ENCODE peak calls at places on chromosomes 3 and 15, in seven cellular contexts. One of them, this sample, is unnamed.

GRCh38 chr15:90557651-90558084 is 27.9 kb downstream of the CRTC3 start:
- DNase-seq in H1: no peak
- DNase-seq in mesenchymal stem cell: peak; percentile 25
- DNase-seq in mesendoderm: no peak
- DNase-seq in trophoblast cell: no peak
- DNase-seq in neuronal stem cell: no peak
- DNase-seq in IMR-90: peak; percentile 65
- DNase-seq in this sample: no peak

GRCh38 chr3:23826382-23827061 is 20.8 kb downstream of the UBE2E1 start:
- DNase-seq in H1: no peak
- DNase-seq in trophoblast cell: no peak
- DNase-seq in neuronal stem cell: no peak
- DNase-seq in IMR-90: no peak
- DNase-seq in mesendoderm: peak; percentile 81
- DNase-seq in mesenchymal stem cell: peak; percentile 19
- DNase-seq in this sample: no peak

GRCh38 chr15:31081568-31082250 is 19.8 kb downstream of the TRPM1 start:
- DNase-seq in H1: no peak
- DNase-seq in mesendoderm: no peak
- DNase-seq in mesenchymal stem cell: no peak
- DNase-seq in IMR-90: no peak
- DNase-seq in trophoblast cell: no peak
- DNase-seq in neuronal stem cell: no peak
- DNase-seq in this sample: no peak

GRCh38 chr3:13394363-13394762 is 25.8 kb downstream of the NUP210 start:
- DNase-seq in mesenchymal stem cell: no peak
- DNase-seq in H1: no peak
- DNase-seq in trophoblast cell: no peak
- DNase-seq in mesendoderm: no peak
- DNase-seq in IMR-90: no peak
- DNase-seq in neuronal stem cell: no peak
- DNase-seq in this sample: no peak

GRCh38 chr3:180278583-180279188 is 241.9 kb upstream of the PEX5L start:
- DNase-seq in neuronal stem cell: no peak
- DNase-seq in IMR-90: no peak
- DNase-seq in mesenchymal stem cell: no peak
- DNase-seq in trophoblast cell: no peak
- DNase-seq in mesendoderm: no peak
- DNase-seq in H1: no peak
- DNase-seq in this sample: no peak

GRCh38 chr3:28476194-28476593 is 127.6 kb upstream of the AZI2 start:
- DNase-seq in mesendoderm: peak; percentile 62
- DNase-seq in trophoblast cell: peak; percentile 53
- DNase-seq in H1: no peak
- DNase-seq in neuronal stem cell: no peak
- DNase-seq in mesenchymal stem cell: peak; percentile 51
- DNase-seq in IMR-90: peak; percentile 57
- DNase-seq in this sample: no peak

GRCh38 chr3:177041021-177041729 is 156.1 kb downstream of the TBL1XR1 start:
- DNase-seq in IMR-90: peak; percentile 25
- DNase-seq in H1: no peak
- DNase-seq in neuronal stem cell: no peak
- DNase-seq in trophoblast cell: no peak
- DNase-seq in mesenchymal stem cell: peak; percentile 57
- DNase-seq in mesendoderm: peak; percentile 19
- DNase-seq in this sample: no peak

GRCh38 chr3:197907196-197907595 is 42.8 kb upstream of the RPL35A start:
- DNase-seq in trophoblast cell: no peak
- DNase-seq in IMR-90: peak; percentile 42
- DNase-seq in mesendoderm: peak; percentile 37
- DNase-seq in H1: no peak
- DNase-seq in neuronal stem cell: no peak
- DNase-seq in mesenchymal stem cell: no peak
- DNase-seq in this sample: no peak

GRCh38 chr3:160485931-160486330 is 36.3 kb upstream of the TRIM59 start:
- DNase-seq in neuronal stem cell: no peak
- DNase-seq in H1: no peak
- DNase-seq in mesendoderm: no peak
- DNase-seq in mesenchymal stem cell: no peak
- DNase-seq in trophoblast cell: no peak
- DNase-seq in IMR-90: no peak
- DNase-seq in this sample: no peak

GRCh38 chr3:120145498-120146285 is 51.4 kb upstream of the GSK3B start:
- DNase-seq in mesendoderm: peak; percentile 37
- DNase-seq in IMR-90: peak; percentile 41
- DNase-seq in H1: no peak
- DNase-seq in neuronal stem cell: no peak
- DNase-seq in mesenchymal stem cell: peak; percentile 91
- DNase-seq in trophoblast cell: peak; percentile 98
- DNase-seq in this sample: no peak

GRCh38 chr15:66364944-66365343 is 8.5 kb upstream of the TIPIN start:
- DNase-seq in neuronal stem cell: no peak
- DNase-seq in trophoblast cell: peak; percentile 95
- DNase-seq in IMR-90: no peak
- DNase-seq in mesenchymal stem cell: no peak
- DNase-seq in H1: no peak
- DNase-seq in mesendoderm: peak; percentile 95
- DNase-seq in this sample: no peak

GRCh38 chr15:85339976-85340665 is 40.3 kb upstream of the AKAP13 start:
- DNase-seq in IMR-90: peak; percentile 42
- DNase-seq in H1: no peak
- DNase-seq in mesenchymal stem cell: peak; percentile 32
- DNase-seq in trophoblast cell: no peak
- DNase-seq in mesendoderm: no peak
- DNase-seq in neuronal stem cell: no peak
- DNase-seq in this sample: no peak

GRCh38 chr15:62833671-62834070 is 208.9 kb upstream of the TPM1 start:
- DNase-seq in mesendoderm: no peak
- DNase-seq in mesenchymal stem cell: no peak
- DNase-seq in trophoblast cell: no peak
- DNase-seq in neuronal stem cell: no peak
- DNase-seq in IMR-90: no peak
- DNase-seq in H1: no peak
- DNase-seq in this sample: no peak

GRCh38 chr15:62824111-62824737 is 218.3 kb upstream of the TPM1 start:
- DNase-seq in neuronal stem cell: no peak
- DNase-seq in trophoblast cell: no peak
- DNase-seq in mesenchymal stem cell: peak; percentile 77
- DNase-seq in H1: no peak
- DNase-seq in mesendoderm: no peak
- DNase-seq in IMR-90: peak; percentile 86
- DNase-seq in this sample: no peak

GRCh38 chr15:62832231-62832630 is 210.3 kb upstream of the TPM1 start:
- DNase-seq in IMR-90: no peak
- DNase-seq in mesenchymal stem cell: no peak
- DNase-seq in mesendoderm: peak; percentile 65
- DNase-seq in trophoblast cell: peak; percentile 97
- DNase-seq in H1: no peak
- DNase-seq in neuronal stem cell: no peak
- DNase-seq in this sample: no peak

DNA sequence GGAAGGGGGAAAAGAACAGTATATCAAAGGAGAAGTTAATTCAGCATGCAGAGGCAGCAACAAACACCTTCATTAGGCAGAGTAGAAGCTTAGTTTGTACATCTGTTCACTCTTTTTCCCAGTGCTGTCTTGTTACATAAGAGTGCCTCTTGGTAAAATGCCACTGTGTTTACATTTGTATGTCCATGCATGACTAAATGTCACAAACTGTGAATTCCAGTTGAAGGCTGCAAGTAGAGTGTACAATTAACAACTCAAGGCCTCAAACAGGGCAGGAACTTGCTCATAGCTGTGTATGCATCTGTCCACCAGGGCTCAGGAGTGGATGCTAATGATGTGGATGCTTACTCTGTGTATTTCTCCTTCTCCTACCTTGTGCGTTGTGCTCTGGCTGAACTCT is 214.2 kb upstream of the TPM1 start:
- DNase-seq in neuronal stem cell: no peak
- DNase-seq in mesendoderm: no peak
- DNase-seq in IMR-90: no peak
- DNase-seq in trophoblast cell: no peak
- DNase-seq in mesenchymal stem cell: peak; percentile 63
- DNase-seq in H1: no peak
- DNase-seq in this sample: no peak
- H2BK5ac ChIP-seq in neuronal stem cell: no peak overlapping the region
- H2BK5ac ChIP-seq in mesendoderm: no peak overlapping the region
- H2BK5ac ChIP-seq in IMR-90: no peak overlapping the region
- H2BK5ac ChIP-seq in trophoblast cell: no peak overlapping the region
- H2BK5ac ChIP-seq in mesenchymal stem cell: no peak overlapping the region
- H2BK5ac ChIP-seq in H1: no peak overlapping the region
- H2BK5ac ChIP-seq in this sample: no peak overlapping the region

DNA sequence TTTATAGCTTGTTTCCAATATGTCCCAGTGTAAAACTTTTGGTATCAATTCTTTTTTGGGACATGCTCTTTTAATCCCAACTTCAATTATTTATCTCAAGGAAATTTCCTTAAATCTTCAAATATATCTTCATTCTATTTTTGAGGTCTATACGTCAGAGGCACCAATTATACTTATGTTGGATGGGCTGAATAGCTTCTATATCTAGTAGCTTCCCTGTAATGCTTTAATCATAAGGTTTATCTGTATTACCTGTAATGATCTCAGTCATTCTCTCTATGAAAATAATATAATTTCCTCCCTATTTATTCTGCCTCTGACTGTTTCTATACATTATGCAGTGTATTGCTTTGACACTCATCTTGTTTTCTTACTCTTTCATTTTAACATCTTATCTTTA is 29.9 kb upstream of the MCCC1 start:
- DNase-seq in H1: no peak
- DNase-seq in mesenchymal stem cell: peak; percentile 18
- DNase-seq in trophoblast cell: no peak
- DNase-seq in neuronal stem cell: no peak
- DNase-seq in IMR-90: no peak
- DNase-seq in mesendoderm: no peak
- DNase-seq in this sample: no peak
- H2AK5ac ChIP-seq in H1: no peak overlapping the region
- H2AK5ac ChIP-seq in mesenchymal stem cell: no peak overlapping the region
- H2AK5ac ChIP-seq in trophoblast cell: no peak overlapping the region
- H2AK5ac ChIP-seq in neuronal stem cell: no peak overlapping the region
- H2AK5ac ChIP-seq in IMR-90: no peak overlapping the region
- H2AK5ac ChIP-seq in mesendoderm: no peak overlapping the region
- H2AK5ac ChIP-seq in this sample: no peak overlapping the region

GRCh38 chr15:56202737-56203136 is 40.9 kb downstream of the RFX7 start:
- DNase-seq in mesendoderm: no peak
- DNase-seq in H1: no peak
- DNase-seq in neuronal stem cell: no peak
- DNase-seq in IMR-90: no peak
- DNase-seq in mesenchymal stem cell: no peak
- DNase-seq in trophoblast cell: no peak
- DNase-seq in this sample: no peak
- H3K79me1 ChIP-seq in mesendoderm: peaks cover 4% of the 10 kb centered on the region
- H3K79me1 ChIP-seq in H1: peaks cover 4% of the 10 kb centered on the region
- H3K79me1 ChIP-seq in neuronal stem cell: peaks cover 2% of the 10 kb centered on the region
- H3K79me1 ChIP-seq in IMR-90: peaks cover 44% of the 10 kb centered on the region
- H3K79me1 ChIP-seq in mesenchymal stem cell: peaks cover 8% of the 10 kb centered on the region
- H3K79me1 ChIP-seq in trophoblast cell: no peaks in the 10 kb centered on the region
- H3K79me1 ChIP-seq in this sample: peaks cover under 1% of the 10 kb centered on the region

GRCh38 chr3:66588340-66588847 is 87.6 kb upstream of the LRIG1 start:
- DNase-seq in neuronal stem cell: no peak
- DNase-seq in mesendoderm: no peak
- DNase-seq in H1: no peak
- DNase-seq in trophoblast cell: no peak
- DNase-seq in IMR-90: peak; percentile 91
- DNase-seq in mesenchymal stem cell: peak; percentile 48
- DNase-seq in this sample: no peak
- H2BK5ac ChIP-seq in neuronal stem cell: no peak overlapping the region
- H2BK5ac ChIP-seq in mesendoderm: no peak overlapping the region
- H2BK5ac ChIP-seq in H1: no peak overlapping the region
- H2BK5ac ChIP-seq in trophoblast cell: no peak overlapping the region
- H2BK5ac ChIP-seq in IMR-90: peak overlapping the region; percentile 62
- H2BK5ac ChIP-seq in mesenchymal stem cell: no peak overlapping the region
- H2BK5ac ChIP-seq in this sample: no peak overlapping the region

This sample was measured in H9.